ENCODE peak calls at places on chromosomes 12 and 14, in nine cellular contexts. A, Y, L, F, Z, E, M, P and H are unnamed samples.

GRCh38 chr12:31989987-31990386 is 30.8 kb downstream of the RESF1 start:
- DNase-seq in Z (no peak), P (peak; percentile 31), F (no peak), Y (no peak), E (no peak), M (peak; percentile 94), L (no peak), A (no peak), H (no peak)

GRCh38 chr12:76242813-76243540 is 105.2 kb downstream of the BBS10 start:
- DNase-seq in Y (no peak), A (no peak), L (no peak), M (no peak), E (peak; percentile 71), F (no peak), P (no peak), Z (no peak), H (no peak)

GRCh38 chr12:53207042-53207441 is at the start of gene ITGB7:
- DNase-seq in F (peak; percentile 80), Y (no peak), P (no peak), M (no peak), L (no peak), E (no peak), Z (no peak), A (no peak), H (no peak)

GRCh38 chr14:62614117-62614516 is 431.1 kb downstream of the KCNH5 start:
- DNase-seq in Z (no peak), L (no peak), M (no peak), F (no peak), A (no peak), Y (no peak), E (no peak), P (peak; percentile 6), H (no peak)

GRCh38 chr14:35164849-35165248 is 42.5 kb downstream of the PRORP start:
- DNase-seq in M (no peak), F (no peak), A (no peak), P (no peak), Y (no peak), E (no peak), L (no peak), Z (no peak), H (no peak)

GRCh38 chr12:51275088-51275487 is 4.9 kb upstream of the SMAGP start:
- DNase-seq in Z (no peak), L (no peak), Y (no peak), F (no peak), P (peak; percentile 37), M (no peak), A (no peak), E (no peak), H (no peak)

GRCh38 chr12:91326043-91327027 is 143.7 kb upstream of the DCN start:
- DNase-seq in A (peak; percentile 63), P (peak; percentile 77), E (peak; percentile 71), M (peak; percentile 26), Y (peak; percentile 4), F (peak; percentile 24), Z (peak; percentile 81), L (no peak), H (no peak)

GRCh38 chr12:118715647-118716046 is 265.7 kb upstream of the SRRM4 start:
- DNase-seq in M (no peak), L (no peak), P (no peak), Z (no peak), F (no peak), A (no peak), Y (no peak), E (no peak), H (no peak)

GRCh38 chr12:56763753-56764657 is 881 bp downstream of the HSD17B6 start:
- DNase-seq in Z (peak; percentile 23), E (peak; percentile 37), Y (no peak), P (no peak), F (no peak), A (no peak), M (no peak), L (no peak), H (no peak)

GRCh38 chr12:107634530-107634929 is 51.1 kb upstream of the PWP1 start:
- DNase-seq in P (no peak), L (no peak), M (no peak), E (no peak), Z (no peak), F (no peak), Y (no peak), A (no peak), H (no peak)

GRCh38 chr12:124720019-124720686 is 143.5 kb downstream of the SCARB1 start:
- DNase-seq in M (peak; percentile 77), E (peak; percentile 74), L (peak; percentile 45), P (peak; percentile 52), F (no peak), Y (no peak), A (no peak), Z (peak; percentile 76), H (no peak)

GRCh38 chr12:18421840-18422239 is 160.5 kb downstream of the PIK3C2G start:
- DNase-seq in Y (no peak), E (peak; percentile 21), L (no peak), F (no peak), M (no peak), P (no peak), Z (peak; percentile 28), A (no peak), H (no peak)

GRCh38 chr14:95389471-95390011 is 69.8 kb upstream of the CLMN start:
- DNase-seq in E (no peak), Y (peak; percentile 70), F (no peak), L (no peak), Z (peak; percentile 73), P (no peak), A (no peak), M (peak; percentile 5), H (no peak)

GRCh38 chr12:23055004-23055403 is 430.0 kb downstream of the ETNK1 start:
- DNase-seq in M (peak; percentile 54), A (peak; percentile 46), Y (no peak), F (no peak), Z (peak; percentile 26), E (peak; percentile 5), L (no peak), P (peak; percentile 54), H (no peak)

GRCh38 chr12:96571101-96571862 is 81.9 kb downstream of the CFAP54 start:
- DNase-seq in P (no peak), F (peak; percentile 34), E (no peak), Y (no peak), M (no peak), A (no peak), Z (no peak), L (no peak), H (no peak)

GRCh38 chr14:69002069-69002468 is 23.0 kb upstream of the ACTN1 start:
- DNase-seq in E (peak; percentile 18), L (no peak), M (peak; percentile 17), A (peak; percentile 28), P (peak; percentile 40), Z (peak; percentile 29), F (no peak), Y (no peak), H (no peak)

GRCh38 chr14:72651715-72652114 is 242.2 kb downstream of the DPF3 start:
- DNase-seq in P (no peak), L (no peak), A (no peak), Y (no peak), Z (no peak), F (no peak), M (no peak), E (no peak), H (no peak)

GRCh38 chr14:53306926-53307325 is 153.8 kb upstream of the DDHD1 start:
- DNase-seq in P (no peak), Y (no peak), F (no peak), A (no peak), M (peak; percentile 33), L (no peak), Z (peak; percentile 33), E (peak; percentile 3), H (no peak)

GRCh38 chr12:50066402-50066801 is 9.0 kb downstream of the ASIC1 start:
- DNase-seq in Y (peak; percentile 34), F (no peak), L (no peak), P (no peak), Z (peak; percentile 74), M (peak; percentile 37), E (peak; percentile 92), A (peak; percentile 78), H (no peak)

GRCh38 chr14:31884776-31885379 is 192.2 kb upstream of the ARHGAP5 start:
- DNase-seq in P (no peak), A (no peak), Z (peak; percentile 35), F (no peak), E (no peak), M (peak; percentile 79), L (no peak), Y (no peak), H (no peak)

GRCh38 chr12:27293463-27293862 is 39.2 kb upstream of the BMAL2 start:
- DNase-seq in Z (peak; percentile 36), A (no peak), E (peak; percentile 17), P (no peak), Y (no peak), F (no peak), L (no peak), M (no peak), H (no peak)

GRCh38 chr12:85923767-85924331 is 49.8 kb downstream of the NTS start:
- DNase-seq in M (peak; percentile 3), E (peak; percentile 31), Z (peak; percentile 61), P (peak; percentile 20), F (no peak), L (no peak), Y (no peak), A (peak; percentile 19), H (no peak)
- TF ChIP-seq CTCF in M (peak; percentile 65), E (peak; percentile 76), Z (peak; percentile 67), P (peak; percentile 69), F (peak; percentile 47), L (peak; percentile 26), Y (peak; percentile 70), A (peak; percentile 64), H (peak; percentile 92)

GRCh38 chr12:3333991-3334391 is 157.0 kb upstream of the PRMT8 start:
- DNase-seq in Z (no peak), F (no peak), A (no peak), P (no peak), L (no peak), M (no peak), Y (no peak), E (no peak), H (no peak)
- TF ChIP-seq CTCF in Z (no peak), F (no peak), A (no peak), P (no peak), L (no peak), M (no peak), Y (no peak), E (no peak), H (no peak)

GRCh38 chr14:47442206-47442605 is 233.2 kb downstream of the MDGA2 start:
- DNase-seq in Z (peak; percentile 8), Y (no peak), L (no peak), P (peak; percentile 76), E (no peak), A (peak; percentile 46), M (peak; percentile 5), F (no peak), H (no peak)

GRCh38 chr14:47447076-47447475 is 228.3 kb downstream of the MDGA2 start:
- DNase-seq in P (no peak), M (no peak), L (no peak), Y (no peak), A (no peak), E (no peak), F (no peak), Z (no peak), H (no peak)
- TF ChIP-seq CTCF in P (no peak), M (no peak), L (no peak), Y (no peak), A (no peak), E (no peak), F (no peak), Z (no peak), H (no peak)

DNA sequence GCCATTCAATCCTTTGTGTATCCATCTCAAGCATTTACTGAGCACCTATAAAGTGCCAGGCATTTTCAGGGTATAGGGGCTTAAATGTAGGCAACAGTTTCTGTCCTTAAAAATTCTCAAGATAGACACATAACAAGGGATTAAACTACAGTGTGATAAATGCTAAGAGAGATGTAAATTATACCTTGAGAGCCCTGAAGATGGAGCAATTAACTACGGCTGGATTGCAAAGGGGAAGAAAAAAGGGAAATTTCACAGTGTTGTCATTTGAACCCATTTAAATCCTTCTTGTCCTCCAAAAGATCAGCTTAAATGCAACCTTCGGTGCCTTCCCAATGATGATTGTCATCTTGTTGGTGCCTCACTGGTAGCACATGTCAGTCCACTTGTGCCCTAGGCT is 11.5 kb upstream of the IL26 start:
- DNase-seq in E (no peak), M (no peak), P (no peak), L (no peak), Y (no peak), F (no peak), A (no peak), Z (no peak), H (no peak)
- TF ChIP-seq CTCF in E (peak; percentile 39), M (peak; percentile 23), P (peak; percentile 10), L (no peak), Y (no peak), F (peak; percentile 24), A (peak; percentile 42), Z (peak; percentile 19), H (peak; percentile 65)